ENCODE peak calls at places on chromosomes 12 and 14, in four cellular contexts. T is HepG2, Y is K562, M is HCT116. H is an unnamed sample.

GRCh38 chr12:9587903-9588600 is 19.7 kb downstream of the KLRB1 start:
- DNase-seq in T (no peak), Y (no peak), M (no peak), H (no peak)

GRCh38 chr12:65093571-65093970 is 27.5 kb downstream of the WIF1 start:
- DNase-seq in M (no peak), Y (no peak), T (no peak), H (no peak)

GRCh38 chr12:94563261-94563660 is 87.1 kb downstream of the TMCC3 start:
- DNase-seq in T (no peak), Y (no peak), M (no peak), H (no peak)

GRCh38 chr12:20194171-20194570 is 174.2 kb upstream of the PDE3A start:
- DNase-seq in M (no peak), Y (no peak), T (no peak), H (no peak)

GRCh38 chr14:90645842-90646443 is 170.3 kb downstream of the TTC7B start:
- DNase-seq in M (peak), T (peak), Y (no peak), H (no peak)

GRCh38 chr14:24297190-24297964 is 2.2 kb downstream of the DHRS1 start:
- DNase-seq in Y (peak), T (peak), M (no peak), H (no peak)

GRCh38 chr12:55385911-55386310 is 14.4 kb upstream of the OR6C65 start:
- DNase-seq in M (no peak), T (no peak), Y (no peak), H (no peak)

GRCh38 chr12:53097564-53098353 is at the start of gene IGFBP6:
- DNase-seq in Y (peak), T (no peak), M (no peak), H (no peak)

GRCh38 chr12:77166711-77167110 is 101.3 kb upstream of the E2F7 start:
- DNase-seq in Y (no peak), T (no peak), M (no peak), H (no peak)

GRCh38 chr14:96597680-96598079 is 95.5 kb downstream of the PAPOLA start:
- DNase-seq in T (no peak), Y (no peak), M (no peak), H (no peak)

GRCh38 chr12:103798586-103798985 is 42.4 kb downstream of the NT5DC3 start:
- DNase-seq in T (no peak), M (no peak), Y (no peak), H (no peak)

GRCh38 chr14:80606347-80606772 is 335.2 kb downstream of the CEP128 start:
- DNase-seq in T (no peak), Y (no peak), M (no peak), H (no peak)

GRCh38 chr12:82415402-82415801 is 57.1 kb downstream of the METTL25 start:
- DNase-seq in M (no peak), T (no peak), Y (no peak), H (no peak)

GRCh38 chr12:115335048-115335447 is 651.1 kb upstream of the TBX3 start:
- DNase-seq in Y (no peak), M (no peak), T (no peak), H (no peak)

GRCh38 chr14:101830271-101830670 is 68.8 kb downstream of the PPP2R5C start:
- DNase-seq in Y (no peak), T (no peak), M (no peak), H (no peak)

GRCh38 chr12:89706551-89707348 is 1.9 kb downstream of the ATP2B1 start:
- DNase-seq in M (no peak), Y (no peak), T (no peak), H (no peak)

GRCh38 chr14:32559595-32559994 is 230.5 kb downstream of the AKAP6 start:
- DNase-seq in Y (no peak), M (no peak), T (no peak), H (no peak)

GRCh38 chr12:84134797-84135366 is 777.7 kb downstream of the SLC6A15 start:
- DNase-seq in T (no peak), Y (no peak), M (no peak), H (no peak)

GRCh38 chr12:61757831-61758505 is 502.2 kb upstream of the USP15 start:
- DNase-seq in M (no peak), T (no peak), Y (no peak), H (no peak)

GRCh38 chr12:53751336-53752191 is at the start of gene CISTR:
- DNase-seq in T (no peak), Y (no peak), M (no peak), H (no peak)

GRCh38 chr12:4191642-4192041 is 81.9 kb upstream of the CCND2 start:
- DNase-seq in M (no peak), T (no peak), Y (no peak), H (no peak)

GRCh38 chr12:71551529-71551928 is 111.9 kb downstream of the LGR5 start:
- DNase-seq in T (no peak), M (peak), Y (peak), H (no peak)

GRCh38 chr14:55077691-55078151 is 26.3 kb downstream of the MAPK1IP1L start:
- DNase-seq in M (peak), T (peak), Y (no peak), H (no peak)

GRCh38 chr14:99508896-99509629 is 27.9 kb downstream of the CCNK start:
- DNase-seq in Y (peak), M (no peak), T (no peak), H (no peak)

GRCh38 chr12:122747224-122748175 is 5.1 kb upstream of the DENR start:
- DNase-seq in T (no peak), Y (no peak), M (no peak), H (no peak)

GRCh38 chr12:69129564-69129963 is 109.8 kb upstream of the CPSF6 start:
- DNase-seq in T (no peak), M (no peak), Y (no peak), H (no peak)

GRCh38 chr12:46915082-46915481 is 89.3 kb upstream of the SLC38A4 start:
- DNase-seq in M (no peak), T (no peak), Y (no peak), H (no peak)

GRCh38 chr14:104717137-104717536 is 6.9 kb upstream of the ADSS1 start:
- DNase-seq in M (no peak), Y (no peak), T (no peak), H (no peak)
- TF ChIP-seq TCF7L2 in M (no peak), Y (no peak), T (no peak), H (no peak)

DNA sequence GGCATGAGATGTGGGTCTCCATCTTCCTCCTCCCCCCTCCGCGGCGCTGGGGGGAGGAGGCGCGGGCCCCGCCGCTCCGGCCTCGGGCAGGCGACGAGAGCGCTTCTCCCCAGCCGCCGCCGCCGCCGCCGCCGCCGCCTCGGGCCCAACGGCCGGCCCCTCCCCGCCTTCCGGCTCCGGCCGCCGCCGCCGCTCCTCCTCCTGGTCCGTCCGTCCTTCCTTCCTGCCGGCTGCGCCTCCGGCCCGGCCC is 411 bp downstream of the FBXL14 start:
- DNase-seq in T (no peak), Y (peak), M (no peak), H (no peak)
- TF ChIP-seq POLR2AphosphoS5 in T (no peak), Y (no peak), M (peak), H (no peak)

GRCh38 chr12:38161123-38162000 is 155.2 kb upstream of the ALG10B start:
- DNase-seq in M (no peak), T (no peak), Y (no peak), H (no peak)
- TF ChIP-seq TCF7L2 in M (no peak), T (no peak), Y (no peak), H (no peak)

GRCh38 chr14:73825551-73826188 is 26.0 kb upstream of the PTGR2 start:
- DNase-seq in T (peak), Y (peak), M (peak), H (peak)
- TF ChIP-seq POLR2AphosphoS5 in T (no peak), Y (no peak), M (no peak), H (peak)

DNA sequence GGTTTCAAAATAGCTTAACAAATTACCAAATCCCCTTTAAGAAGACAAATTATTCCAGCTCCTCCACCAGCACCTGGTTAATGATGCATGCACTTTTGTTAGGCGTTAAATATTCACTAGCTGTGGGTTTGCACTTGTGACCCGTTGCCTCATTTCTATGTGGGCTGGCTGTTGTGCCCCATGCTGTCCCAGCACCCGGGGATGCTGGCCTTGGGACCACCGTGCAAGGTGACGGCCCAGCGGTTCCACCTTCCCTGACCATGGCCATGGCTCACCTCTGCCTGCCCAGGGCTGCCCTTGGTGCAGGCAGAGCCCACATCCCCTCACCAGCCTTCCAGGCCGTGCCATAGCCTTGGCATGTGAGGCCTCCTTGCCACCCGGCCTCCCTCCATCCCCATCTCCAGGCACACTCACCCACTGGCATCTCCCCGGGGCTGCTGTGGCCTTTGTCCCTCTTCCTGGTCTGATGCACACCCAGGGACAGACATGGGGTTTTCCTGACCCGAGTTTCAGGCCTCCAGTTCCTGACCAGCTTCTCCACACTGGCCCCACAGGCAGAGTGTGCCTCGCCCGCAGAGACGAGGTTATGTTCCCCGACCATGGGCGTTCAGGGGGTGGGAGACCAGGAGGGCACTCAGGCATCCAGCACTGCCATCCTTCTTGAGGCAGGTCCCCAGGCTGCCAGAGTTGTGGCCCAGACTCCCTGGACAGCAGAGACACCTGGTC is 20.4 kb upstream of the C14orf180 start:
- DNase-seq in M (no peak), T (no peak), Y (no peak), H (no peak)
- TF ChIP-seq TCF7L2 in M (no peak), T (no peak), Y (no peak), H (no peak)

GRCh38 chr14:89186850-89187376 is 230.1 kb downstream of the FOXN3 start:
- DNase-seq in Y (peak), M (no peak), T (no peak), H (no peak)
- TF ChIP-seq POLR2AphosphoS5 in Y (no peak), M (no peak), T (no peak), H (no peak)

DNA sequence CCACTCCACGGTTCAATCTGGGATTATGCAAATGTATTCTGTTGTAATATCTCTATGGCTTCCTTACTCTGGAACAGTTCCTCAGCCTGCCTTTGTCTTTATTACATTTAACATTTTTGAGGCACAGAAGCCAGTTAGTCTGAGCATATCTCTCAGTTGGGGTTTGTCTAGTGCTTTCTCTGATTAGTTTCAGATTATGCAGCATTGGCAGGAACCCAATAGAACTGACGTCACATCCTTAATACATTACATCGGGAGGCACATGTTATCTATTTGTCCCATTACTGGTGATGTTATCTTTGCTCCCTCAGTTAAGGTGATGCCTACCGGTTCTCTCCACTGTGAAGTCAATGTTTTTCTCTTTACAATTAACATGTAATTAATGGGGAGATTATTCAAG is 62.4 kb downstream of the PPM1A start:
- DNase-seq in Y (peak), T (no peak), M (no peak), H (no peak)
- TF ChIP-seq TCF7L2 in Y (no peak), T (no peak), M (no peak), H (no peak)

GRCh38 chr12:113333877-113334785 is 778 bp downstream of the SLC8B1 start:
- DNase-seq in Y (peak), M (no peak), T (no peak), H (no peak)
- TF ChIP-seq POLR2AphosphoS5 in Y (no peak), M (no peak), T (no peak), H (no peak)

DNA sequence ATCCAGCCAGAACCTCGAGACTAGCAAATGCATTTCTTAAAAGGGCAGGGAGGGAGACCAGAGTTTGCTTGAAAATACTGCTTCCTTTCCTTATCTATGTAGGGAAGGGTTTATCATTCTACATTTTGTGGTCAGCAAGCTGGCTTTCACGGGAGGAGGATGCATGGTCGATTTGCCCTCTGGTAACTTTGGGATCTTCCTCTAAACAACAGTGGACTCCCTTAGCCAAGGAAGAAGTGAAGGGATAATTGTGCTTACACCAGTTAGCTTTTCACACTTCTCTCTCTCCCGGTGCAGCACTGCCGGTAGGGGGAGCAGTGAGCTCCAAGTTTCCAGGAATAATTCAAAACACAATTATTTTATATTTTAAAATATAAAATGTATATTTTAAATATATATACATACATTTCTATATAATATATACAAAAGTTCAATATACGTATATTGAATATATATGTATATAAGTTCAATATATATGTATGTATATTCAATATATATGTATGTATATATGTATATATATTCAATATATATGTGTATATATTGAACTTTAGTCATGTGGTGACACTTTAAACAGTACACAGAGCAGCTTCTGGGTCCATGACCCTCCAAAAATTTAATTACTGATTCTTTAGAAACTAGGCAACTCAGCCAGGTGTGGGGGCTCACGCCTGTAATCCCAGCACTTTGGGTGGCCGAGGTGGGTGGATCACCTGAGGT is 4.5 kb upstream of the ACACB start:
- DNase-seq in T (peak), Y (peak), M (peak), H (no peak)
- TF ChIP-seq TCF7L2 in T (no peak), Y (no peak), M (no peak), H (no peak)

GRCh38 chr12:11660624-11661023 is 11.2 kb downstream of the ETV6 start:
- DNase-seq in T (no peak), M (no peak), Y (no peak), H (no peak)
- TF ChIP-seq POLR2AphosphoS5 in T (no peak), M (no peak), Y (no peak), H (no peak)